ENCODE peak calls at places on chromosomes 3 and 15, in ten cellular contexts. T is left ventricle myocardium inferior, A is esophagus squamous epithelium, M is uterus, J is breast epithelium, P is fibroblast of the aortic adventitia, S is GM12864, F is stomach, H is AG09309, E is AG10803. R is an unnamed sample.
A peak's percentile ranks its signal among the peaks of the same experiment; 100 is the strongest.

GRCh38 chr3:73432021-73432722 is 192.6 kb downstream of the PDZRN3 start:
- DNase-seq in E (peak; percentile 58), P (peak; percentile 68), M (peak; percentile 56), F (no peak), J (no peak), H (no peak), A (no peak), S (no peak), T (no peak), R (peak; percentile 19)

GRCh38 chr3:125366132-125366531 is 9.0 kb downstream of the ZNF148 start:
- DNase-seq in T (no peak), A (no peak), H (no peak), E (no peak), P (no peak), F (no peak), J (no peak), S (no peak), M (no peak), R (no peak)

GRCh38 chr3:187101184-187102072 is 37.9 kb downstream of the RPL39L start:
- DNase-seq in E (peak; percentile 64), F (peak; percentile 69), J (peak; percentile 62), T (peak; percentile 84), H (peak; percentile 7), M (peak; percentile 77), A (no peak), P (peak; percentile 91), S (no peak), R (peak; percentile 49)

GRCh38 chr3:130514671-130515070 is 2.3 kb upstream of the COL6A6 start:
- DNase-seq in M (no peak), A (no peak), E (peak; percentile 3), H (no peak), P (peak; percentile 68), F (no peak), J (no peak), S (no peak), T (no peak), R (no peak)

GRCh38 chr3:184697845-184698244 is 14.0 kb downstream of the MAGEF1 start:
- DNase-seq in S (no peak), A (no peak), P (no peak), J (no peak), H (no peak), F (no peak), E (no peak), M (no peak), T (no peak), R (no peak)

GRCh38 chr3:184582583-184582982 is 21.0 kb downstream of the EPHB3 start:
- DNase-seq in M (no peak), S (no peak), H (no peak), F (no peak), E (peak; percentile 81), P (peak; percentile 73), J (no peak), T (peak; percentile 57), A (no peak), R (no peak)

GRCh38 chr15:52023169-52023922 is 4.3 kb downstream of the MAPK6 start:
- DNase-seq in M (no peak), P (no peak), T (no peak), S (no peak), J (no peak), H (no peak), F (no peak), E (no peak), A (no peak), R (no peak)

GRCh38 chr3:151165221-151165620 is 37.8 kb downstream of the GPR171 start:
- DNase-seq in T (no peak), A (no peak), M (no peak), H (no peak), P (no peak), E (no peak), F (no peak), S (no peak), J (no peak), R (no peak)

GRCh38 chr3:43879166-43879565 is 188.4 kb downstream of the ABHD5 start:
- DNase-seq in F (peak; percentile 31), H (no peak), S (no peak), P (no peak), M (no peak), J (no peak), E (no peak), T (no peak), A (no peak), R (no peak)

GRCh38 chr3:134034005-134034785 is 4.5 kb upstream of the SLCO2A1 start:
- DNase-seq in H (peak; percentile 25), T (no peak), M (no peak), E (peak; percentile 46), F (no peak), J (no peak), P (no peak), S (no peak), A (no peak), R (no peak)

GRCh38 chr15:62509395-62509973 is 344.4 kb upstream of the C2CD4B start:
- DNase-seq in H (no peak), F (no peak), E (no peak), P (no peak), T (no peak), M (no peak), J (no peak), S (no peak), A (no peak), R (no peak)

GRCh38 chr3:116129187-116129945 is 315.9 kb downstream of the LSAMP start:
- DNase-seq in S (no peak), M (no peak), E (no peak), H (no peak), P (no peak), T (no peak), J (no peak), F (no peak), A (no peak), R (no peak)

GRCh38 chr3:16427309-16427965 is 86.1 kb downstream of the RFTN1 start:
- DNase-seq in T (no peak), J (no peak), E (peak; percentile 96), A (no peak), P (peak; percentile 97), M (peak; percentile 85), H (peak; percentile 93), F (no peak), S (no peak), R (peak; percentile 68)

GRCh38 chr3:48686538-48687219 is 964 bp upstream of the NCKIPSD start:
- DNase-seq in A (no peak), T (no peak), H (no peak), F (no peak), J (no peak), M (no peak), S (no peak), P (no peak), E (no peak), R (no peak)

GRCh38 chr3:132399054-132399929 is 18.0 kb upstream of the DNAJC13 start:
- DNase-seq in M (no peak), P (peak; percentile 84), S (no peak), A (no peak), F (no peak), J (no peak), E (peak; percentile 69), T (no peak), H (no peak), R (peak; percentile 45)

GRCh38 chr3:50995085-50995824 is 320.5 kb downstream of the DOCK3 start:
- DNase-seq in M (no peak), F (no peak), H (no peak), J (no peak), S (no peak), E (no peak), P (no peak), T (no peak), A (no peak), R (no peak)

DNA sequence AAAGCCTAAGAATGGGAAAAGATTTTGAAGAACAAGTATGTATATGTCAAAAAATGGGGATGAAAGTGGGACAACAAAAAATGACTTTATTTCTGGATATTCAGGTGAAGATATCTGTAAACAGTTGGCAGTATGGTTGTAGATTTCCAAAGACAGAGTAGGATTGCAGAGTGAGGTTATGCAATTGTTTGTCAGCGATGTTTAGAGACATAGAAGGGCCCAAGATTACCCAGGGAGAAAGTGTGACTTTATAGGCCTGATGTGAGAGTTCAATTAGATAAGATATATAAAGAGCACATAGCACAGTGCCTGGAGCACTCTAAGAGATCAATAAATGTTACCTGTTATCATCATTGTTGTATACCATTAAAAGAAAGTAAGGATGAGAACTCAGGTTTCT is 319.8 kb downstream of the DOCK3 start:
- DNase-seq in A (no peak), S (no peak), T (no peak), H (no peak), P (no peak), F (no peak), J (no peak), M (no peak), E (no peak), R (no peak)
- H3K4me3 ChIP-seq in A (no peak overlapping the region), S (no peak overlapping the region), T (no peak overlapping the region), H (no peak overlapping the region), P (no peak overlapping the region), F (no peak overlapping the region), J (no peak overlapping the region), M (no peak overlapping the region), E (no peak overlapping the region), R (no peak overlapping the region)

GRCh38 chr15:42675021-42675420 is 61.9 kb downstream of the CDAN1 start:
- DNase-seq in J (no peak), P (no peak), T (no peak), H (no peak), S (no peak), F (no peak), E (no peak), M (no peak), A (no peak), R (no peak)
- TF ChIP-seq CTCF in J (no peak), P (no peak), T (no peak), H (no peak), S (no peak), F (no peak), E (no peak), M (no peak), A (no peak), R (no peak)

DNA sequence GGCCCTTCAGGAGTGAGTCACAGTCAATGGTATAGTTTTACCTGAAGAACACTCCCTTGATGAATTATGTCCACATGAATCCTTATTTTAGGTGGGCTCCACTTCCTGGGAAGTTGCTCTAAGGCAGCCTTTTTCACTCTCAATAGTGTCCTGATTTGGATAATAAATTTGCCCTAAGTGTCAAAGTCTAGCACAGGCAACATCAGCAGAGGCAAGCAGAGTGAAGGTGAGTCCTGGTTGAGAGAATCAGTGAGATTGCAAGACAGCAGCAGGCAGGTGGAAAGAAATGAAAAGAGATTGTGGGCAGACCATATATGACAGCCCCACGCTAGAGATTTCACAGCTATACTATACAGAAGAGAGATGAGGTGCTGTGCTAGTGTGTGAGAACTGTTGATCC is 137.2 kb downstream of the ZPLD1 start:
- DNase-seq in E (no peak), M (no peak), F (no peak), T (no peak), J (no peak), P (no peak), S (no peak), A (no peak), H (no peak), R (no peak)
- H3K4me3 ChIP-seq in E (no peak overlapping the region), M (no peak overlapping the region), F (no peak overlapping the region), T (no peak overlapping the region), J (no peak overlapping the region), P (no peak overlapping the region), S (no peak overlapping the region), A (no peak overlapping the region), H (no peak overlapping the region), R (no peak overlapping the region)

DNA sequence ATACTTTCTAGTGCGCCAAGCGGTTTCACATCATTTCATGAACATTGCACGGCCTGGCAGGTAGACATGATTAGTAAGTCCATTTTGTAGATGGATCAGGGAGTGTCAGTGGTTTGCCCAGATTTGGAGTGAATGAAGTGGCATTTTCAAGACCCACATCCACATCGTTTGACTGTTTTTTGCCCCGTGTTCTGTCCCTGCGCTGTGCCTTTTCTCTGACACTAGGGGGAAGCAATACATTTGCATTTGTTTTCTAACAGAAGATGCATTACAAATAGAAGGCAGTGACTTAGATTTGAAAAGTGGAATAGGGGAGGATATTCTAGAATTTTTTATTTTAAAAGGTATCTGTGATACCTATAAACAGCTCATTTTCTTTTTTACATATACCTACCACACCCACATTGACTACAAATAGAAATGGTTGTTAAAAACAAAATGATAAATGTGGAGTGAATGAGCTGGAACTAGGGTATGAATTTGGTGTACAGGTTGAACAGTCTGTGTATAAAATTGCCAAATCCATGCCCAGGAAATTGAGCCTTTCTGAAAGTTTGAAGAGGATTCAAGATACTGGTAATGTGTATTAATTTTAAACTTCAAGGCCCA is 98.0 kb downstream of the USP13 start:
- DNase-seq in J (no peak), H (no peak), S (no peak), E (peak; percentile 21), M (no peak), A (no peak), T (no peak), F (no peak), P (peak; percentile 41), R (peak; percentile 6)
- TF ChIP-seq CTCF in J (peak; percentile 21), H (peak; percentile 73), S (peak; percentile 65), E (peak; percentile 79), M (peak; percentile 17), A (no peak), T (peak; percentile 54), F (peak; percentile 25), P (peak; percentile 81), R (peak; percentile 84)